ENCODE peak calls at places on chromosomes 3 and 15, in five cellular contexts. M is uterus; R is aorta; X is right cardiac atrium; U is CD8-positive, alpha-beta memory T cell. G is an unnamed sample.
A peak's percentile ranks its signal among the peaks of the same experiment; 100 is the strongest.

GRCh38 chr3:115217678-115218451 is 70.8 kb upstream of the ZBTB20 start:
- DNase-seq in M (peak; percentile 17), X (no peak), U (no peak), R (no peak), G (no peak)

GRCh38 chr3:170909129-170909903 is 879 bp upstream of the EIF5A2 start:
- DNase-seq in U (no peak), M (peak; percentile 27), X (peak; percentile 54), R (peak; percentile 43), G (no peak)

GRCh38 chr15:39304931-39305728 is 275.7 kb upstream of the THBS1 start:
- DNase-seq in X (no peak), M (no peak), U (no peak), R (no peak), G (no peak)

GRCh38 chr15:51624022-51624421 is 1.5 kb upstream of the DMXL2 start:
- DNase-seq in X (no peak), M (no peak), R (no peak), U (no peak), G (no peak)

GRCh38 chr15:60729850-60730458 is 251.0 kb upstream of the ICE2 start:
- DNase-seq in M (no peak), X (no peak), R (no peak), U (no peak), G (no peak)

GRCh38 chr15:32857732-32858131 is 139.9 kb downstream of the GREM1 start:
- DNase-seq in X (no peak), M (no peak), U (no peak), R (no peak), G (no peak)

GRCh38 chr15:28915935-28916334 is 30.2 kb downstream of the APBA2 start:
- DNase-seq in X (no peak), R (peak; percentile 34), U (no peak), M (no peak), G (peak; percentile 61)

GRCh38 chr15:75985966-75986365 is 26.3 kb downstream of the NRG4 start:
- DNase-seq in R (no peak), X (no peak), M (no peak), U (no peak), G (no peak)

GRCh38 chr3:105157016-105157765 is 209.5 kb upstream of the ALCAM start:
- DNase-seq in X (no peak), R (no peak), M (no peak), U (no peak), G (no peak)

GRCh38 chr15:99954361-99955180 is 221.3 kb upstream of the LYSMD4 start:
- DNase-seq in R (no peak), X (no peak), M (no peak), U (no peak), G (peak; percentile 49)

GRCh38 chr3:29281265-29282228 is 676 bp downstream of the RBMS3 start:
- DNase-seq in U (no peak), R (peak; percentile 40), M (peak; percentile 18), X (peak; percentile 51), G (no peak)

GRCh38 chr3:126557415-126557745 is 1.4 kb downstream of the C3orf22 start:
- DNase-seq in R (peak; percentile 41), U (no peak), M (peak; percentile 8), X (no peak), G (peak; percentile 56)

GRCh38 chr3:58999134-58999778 is 50.6 kb downstream of the CFAP20DC start:
- DNase-seq in R (no peak), X (no peak), M (no peak), U (no peak), G (no peak)

GRCh38 chr15:88403461-88403860 is 63.7 kb downstream of the MRPL46 start:
- DNase-seq in R (no peak), U (no peak), M (no peak), X (no peak), G (no peak)

GRCh38 chr3:52218953-52219650 is 6.3 kb downstream of the TLR9 start:
- DNase-seq in U (no peak), X (no peak), R (no peak), M (no peak), G (peak; percentile 59)

DNA sequence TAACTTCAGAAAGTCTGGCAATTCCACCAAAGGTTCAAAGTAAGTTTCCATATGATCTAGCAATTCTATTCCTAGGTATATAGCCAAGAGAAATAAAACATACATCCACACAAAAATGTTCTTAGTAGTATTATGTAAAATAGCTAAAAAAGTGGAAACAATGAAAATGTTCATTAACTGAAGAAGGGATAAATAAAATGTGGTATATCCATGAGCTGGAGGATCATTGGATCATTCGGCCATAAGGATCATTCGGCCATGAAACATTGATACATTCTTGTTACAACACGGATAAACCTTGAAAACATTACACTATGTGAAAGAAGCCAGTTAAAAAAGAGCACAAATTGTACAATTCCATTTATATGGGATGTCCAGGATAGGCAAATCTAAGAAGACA is 2.4 kb downstream of the KPNA4 start:
- DNase-seq in M (no peak), X (no peak), R (no peak), U (no peak), G (no peak)
- H3K4me1 ChIP-seq in M (peaks cover 23% of the 10 kb centered on the region), X (no peaks in the 10 kb centered on the region), R (no peaks in the 10 kb centered on the region), U (peaks cover 56% of the 10 kb centered on the region), G (peaks cover 26% of the 10 kb centered on the region)

GRCh38 chr3:49466047-49466446 is 4.0 kb upstream of the DAG1 start:
- DNase-seq in M (no peak), U (no peak), X (no peak), R (no peak), G (no peak)
- H3K4me1 ChIP-seq in M (no peaks in the 10 kb centered on the region), U (peaks cover 11% of the 10 kb centered on the region), X (peaks cover 16% of the 10 kb centered on the region), R (no peaks in the 10 kb centered on the region), G (peaks cover 29% of the 10 kb centered on the region)

GRCh38 chr15:42456971-42457370 is 34.0 kb downstream of the ZNF106 start:
- DNase-seq in R (no peak), M (no peak), X (no peak), U (no peak), G (no peak)
- H3K4me1 ChIP-seq in R (no peaks in the 10 kb centered on the region), M (no peaks in the 10 kb centered on the region), X (peaks cover 3% of the 10 kb centered on the region), U (no peaks in the 10 kb centered on the region), G (peaks cover 60% of the 10 kb centered on the region)

GRCh38 chr3:133408961-133409360 is 9.1 kb downstream of the BFSP2 start:
- DNase-seq in R (no peak), U (no peak), X (no peak), M (no peak), G (no peak)
- H3K4me1 ChIP-seq in R (no peaks in the 10 kb centered on the region), U (no peaks in the 10 kb centered on the region), X (no peaks in the 10 kb centered on the region), M (no peaks in the 10 kb centered on the region), G (no peaks in the 10 kb centered on the region)

DNA sequence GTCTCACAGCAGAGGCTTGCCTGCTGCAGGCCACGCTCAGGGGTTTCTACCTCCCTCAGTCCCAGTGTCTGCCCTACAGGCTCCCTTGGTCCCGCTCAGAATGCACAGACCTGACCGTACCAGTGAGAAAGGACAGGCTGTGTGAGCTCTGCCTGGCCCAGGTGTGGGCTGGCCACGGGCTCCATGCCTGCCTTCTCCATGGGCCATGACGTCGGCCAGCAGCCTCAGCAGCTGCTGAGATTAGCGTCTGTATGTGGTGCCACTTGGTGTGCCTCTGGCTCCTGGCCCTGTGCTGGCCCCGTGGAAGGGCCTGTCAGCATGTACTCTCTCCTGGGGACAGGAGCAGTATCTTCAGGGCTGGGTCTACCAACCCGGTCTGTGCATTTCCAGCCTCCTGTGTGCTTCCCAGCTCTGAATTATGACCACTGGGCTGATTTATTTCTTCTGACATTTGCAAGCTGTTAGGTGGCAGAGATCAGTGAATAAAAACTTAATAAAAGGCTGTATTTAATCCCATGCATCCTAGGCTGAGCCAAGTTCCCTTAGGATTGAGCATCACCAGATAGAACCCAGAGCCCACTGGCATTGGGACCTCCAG is 25.7 kb downstream of the KLF13 start:
- DNase-seq in R (no peak), X (peak; percentile 87), M (no peak), U (no peak), G (peak; percentile 84)
- H3K4me1 ChIP-seq in R (peaks cover 2% of the 10 kb centered on the region), X (peaks cover 53% of the 10 kb centered on the region), M (peaks cover 9% of the 10 kb centered on the region), U (peaks cover 100% of the 10 kb centered on the region), G (peaks cover 97% of the 10 kb centered on the region)

DNA sequence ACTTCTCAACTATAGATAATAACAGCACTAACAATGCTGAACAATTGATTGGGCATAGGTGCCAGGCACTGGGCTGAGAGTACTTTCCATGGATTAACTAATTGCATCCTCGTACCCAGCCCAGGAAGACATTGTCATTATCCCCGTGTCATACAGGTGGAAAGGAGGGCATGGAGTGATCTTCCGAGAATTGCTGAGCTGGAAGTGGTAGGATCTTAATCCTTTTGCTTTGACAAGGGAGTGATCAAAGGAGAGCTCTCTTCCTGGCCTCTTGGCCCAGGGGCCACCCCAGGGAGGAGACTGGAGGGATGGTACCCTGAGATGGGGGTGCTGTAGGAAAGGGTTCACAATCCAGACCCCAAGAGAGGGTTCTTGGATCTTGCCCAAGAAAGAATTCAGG is 91.8 kb upstream of the PROK2 start:
- DNase-seq in R (no peak), M (no peak), X (no peak), U (no peak), G (no peak)
- H3K4me1 ChIP-seq in R (no peaks in the 10 kb centered on the region), M (no peaks in the 10 kb centered on the region), X (no peaks in the 10 kb centered on the region), U (no peaks in the 10 kb centered on the region), G (peaks cover 17% of the 10 kb centered on the region)

GRCh38 chr3:136106101-136106500 is 90.0 kb downstream of the MSL2 start:
- DNase-seq in R (no peak), U (no peak), X (no peak), M (no peak), G (no peak)
- H3K4me1 ChIP-seq in R (no peaks in the 10 kb centered on the region), U (no peaks in the 10 kb centered on the region), X (no peaks in the 10 kb centered on the region), M (no peaks in the 10 kb centered on the region), G (peaks cover 7% of the 10 kb centered on the region)

G was measured in spleen.